ENCODE peak calls at places on chromosomes 7 and 10, in seven cellular contexts. One of them, this sample, is unnamed.

GRCh38 chr7:153301908-153302307 is 542.4 kb downstream of the ACTR3B start:
- DNase-seq in SK-N-SH: no peak
- DNase-seq in NT2/D1: no peak
- DNase-seq in fibroblast of lung: no peak
- DNase-seq in Karpas-422: no peak
- DNase-seq in mammary epithelial cell: no peak
- DNase-seq in K562: no peak
- DNase-seq in this sample: no peak

GRCh38 chr10:1156616-1156886 is 100.4 kb downstream of the WDR37 start:
- DNase-seq in SK-N-SH: no peak
- DNase-seq in NT2/D1: no peak
- DNase-seq in fibroblast of lung: no peak
- DNase-seq in Karpas-422: no peak
- DNase-seq in mammary epithelial cell: no peak
- DNase-seq in K562: no peak
- DNase-seq in this sample: no peak

GRCh38 chr10:86960003-86960862 is 1.8 kb downstream of the SNCG start:
- DNase-seq in SK-N-SH: peak; percentile 76
- DNase-seq in NT2/D1: no peak
- DNase-seq in fibroblast of lung: peak; percentile 74
- DNase-seq in Karpas-422: peak; percentile 88
- DNase-seq in mammary epithelial cell: peak; percentile 49
- DNase-seq in K562: peak; percentile 85
- DNase-seq in this sample: no peak

GRCh38 chr7:24337180-24337579 is 53.2 kb downstream of the NPY start:
- DNase-seq in SK-N-SH: no peak
- DNase-seq in NT2/D1: peak; percentile 97
- DNase-seq in fibroblast of lung: no peak
- DNase-seq in Karpas-422: no peak
- DNase-seq in mammary epithelial cell: no peak
- DNase-seq in K562: no peak
- DNase-seq in this sample: no peak

GRCh38 chr10:32957341-32958084 is 517 bp downstream of the ITGB1 start:
- DNase-seq in SK-N-SH: peak; percentile 82
- DNase-seq in NT2/D1: no peak
- DNase-seq in fibroblast of lung: no peak
- DNase-seq in Karpas-422: peak; percentile 70
- DNase-seq in mammary epithelial cell: peak; percentile 58
- DNase-seq in K562: no peak
- DNase-seq in this sample: no peak

GRCh38 chr10:31157125-31157983 is 125.7 kb upstream of the ZNF438 start:
- DNase-seq in SK-N-SH: no peak
- DNase-seq in NT2/D1: no peak
- DNase-seq in fibroblast of lung: peak; percentile 87
- DNase-seq in Karpas-422: no peak
- DNase-seq in mammary epithelial cell: no peak
- DNase-seq in K562: no peak
- DNase-seq in this sample: no peak

GRCh38 chr10:6064119-6064518 is 2.0 kb upstream of the IL2RA start:
- DNase-seq in SK-N-SH: no peak
- DNase-seq in NT2/D1: no peak
- DNase-seq in fibroblast of lung: no peak
- DNase-seq in Karpas-422: peak; percentile 28
- DNase-seq in mammary epithelial cell: no peak
- DNase-seq in K562: no peak
- DNase-seq in this sample: no peak

GRCh38 chr7:86939197-86939814 is 120.1 kb downstream of the ELAPOR2 start:
- DNase-seq in SK-N-SH: peak; percentile 36
- DNase-seq in NT2/D1: peak; percentile 50
- DNase-seq in fibroblast of lung: peak; percentile 73
- DNase-seq in Karpas-422: peak; percentile 89
- DNase-seq in mammary epithelial cell: peak; percentile 62
- DNase-seq in K562: peak; percentile 33
- DNase-seq in this sample: peak; percentile 22

GRCh38 chr10:114544045-114544659 is 113.9 kb downstream of the ABLIM1 start:
- DNase-seq in SK-N-SH: no peak
- DNase-seq in NT2/D1: no peak
- DNase-seq in fibroblast of lung: no peak
- DNase-seq in Karpas-422: peak; percentile 83
- DNase-seq in mammary epithelial cell: peak; percentile 89
- DNase-seq in K562: no peak
- DNase-seq in this sample: no peak

GRCh38 chr7:81433692-81434331 is 336.0 kb downstream of the HGF start:
- DNase-seq in SK-N-SH: no peak
- DNase-seq in NT2/D1: no peak
- DNase-seq in fibroblast of lung: no peak
- DNase-seq in Karpas-422: no peak
- DNase-seq in mammary epithelial cell: peak; percentile 46
- DNase-seq in K562: no peak
- DNase-seq in this sample: no peak

GRCh38 chr7:20200965-20201364 is 16.2 kb downstream of the MACC1 start:
- DNase-seq in SK-N-SH: no peak
- DNase-seq in NT2/D1: no peak
- DNase-seq in fibroblast of lung: no peak
- DNase-seq in Karpas-422: peak; percentile 67
- DNase-seq in mammary epithelial cell: no peak
- DNase-seq in K562: no peak
- DNase-seq in this sample: no peak

GRCh38 chr7:20198295-20198694 is 18.9 kb downstream of the MACC1 start:
- DNase-seq in SK-N-SH: no peak
- DNase-seq in NT2/D1: no peak
- DNase-seq in fibroblast of lung: no peak
- DNase-seq in Karpas-422: no peak
- DNase-seq in mammary epithelial cell: no peak
- DNase-seq in K562: no peak
- DNase-seq in this sample: no peak

GRCh38 chr7:20200361-20200760 is 16.8 kb downstream of the MACC1 start:
- DNase-seq in SK-N-SH: no peak
- DNase-seq in NT2/D1: no peak
- DNase-seq in fibroblast of lung: no peak
- DNase-seq in Karpas-422: peak; percentile 72
- DNase-seq in mammary epithelial cell: no peak
- DNase-seq in K562: no peak
- DNase-seq in this sample: no peak

GRCh38 chr7:20197837-20198236 is 19.3 kb downstream of the MACC1 start:
- DNase-seq in SK-N-SH: peak; percentile 34
- DNase-seq in NT2/D1: no peak
- DNase-seq in fibroblast of lung: no peak
- DNase-seq in Karpas-422: peak; percentile 72
- DNase-seq in mammary epithelial cell: no peak
- DNase-seq in K562: peak; percentile 39
- DNase-seq in this sample: no peak

DNA sequence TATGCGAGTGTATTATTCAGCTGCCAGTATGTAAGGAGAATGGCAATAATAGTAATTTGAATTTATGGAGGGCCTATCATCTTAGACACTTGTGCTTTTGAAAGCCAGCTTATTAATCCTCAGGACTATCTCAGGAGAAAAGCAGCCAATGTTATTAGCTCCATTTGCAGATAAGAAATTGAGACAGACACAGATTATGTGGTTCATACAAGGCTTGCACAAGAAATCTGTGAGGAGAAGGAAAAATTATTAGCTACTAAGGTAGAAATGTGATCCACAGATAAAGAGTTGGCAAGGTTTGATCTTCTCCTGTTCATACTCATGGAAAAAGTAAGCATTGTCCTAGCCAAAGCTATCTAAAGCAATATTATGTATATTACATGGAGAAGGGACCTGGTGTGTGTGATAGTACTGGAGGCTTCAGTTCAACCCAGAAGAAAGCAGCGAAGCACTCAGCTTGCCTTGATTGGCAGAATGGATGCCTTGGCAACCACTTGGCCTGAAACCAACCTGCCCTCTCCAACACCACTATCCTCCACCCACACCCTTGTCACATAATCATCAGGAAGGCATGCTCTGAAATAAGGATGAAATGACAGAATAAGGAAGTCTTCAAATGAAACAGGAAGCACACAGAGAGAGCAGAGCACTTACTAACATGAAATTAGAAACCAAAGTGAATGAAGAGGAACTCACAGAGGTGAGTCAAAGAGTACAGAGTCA is 18.0 kb downstream of the MACC1 start:
- DNase-seq in SK-N-SH: peak; percentile 13
- DNase-seq in NT2/D1: no peak
- DNase-seq in fibroblast of lung: peak; percentile 79
- DNase-seq in Karpas-422: peak; percentile 95
- DNase-seq in mammary epithelial cell: peak; percentile 92
- DNase-seq in K562: peak; percentile 18
- DNase-seq in this sample: no peak
- H3K9ac ChIP-seq in SK-N-SH: no peak overlapping the region
- H3K9ac ChIP-seq in NT2/D1: no peak overlapping the region
- H3K9ac ChIP-seq in fibroblast of lung: no peak overlapping the region
- H3K9ac ChIP-seq in Karpas-422: peak overlapping the region; percentile 64
- H3K9ac ChIP-seq in mammary epithelial cell: no peak overlapping the region
- H3K9ac ChIP-seq in K562: peak overlapping the region; percentile 6
- H3K9ac ChIP-seq in this sample: no peak overlapping the region

GRCh38 chr7:157445956-157446295 is 109.1 kb downstream of the DNAJB6 start:
- DNase-seq in SK-N-SH: no peak
- DNase-seq in NT2/D1: no peak
- DNase-seq in fibroblast of lung: no peak
- DNase-seq in Karpas-422: no peak
- DNase-seq in mammary epithelial cell: no peak
- DNase-seq in K562: no peak
- DNase-seq in this sample: no peak
- H3K9ac ChIP-seq in SK-N-SH: no peak overlapping the region
- H3K9ac ChIP-seq in NT2/D1: no peak overlapping the region
- H3K9ac ChIP-seq in fibroblast of lung: no peak overlapping the region
- H3K9ac ChIP-seq in Karpas-422: no peak overlapping the region
- H3K9ac ChIP-seq in mammary epithelial cell: no peak overlapping the region
- H3K9ac ChIP-seq in K562: no peak overlapping the region
- H3K9ac ChIP-seq in this sample: no peak overlapping the region

DNA sequence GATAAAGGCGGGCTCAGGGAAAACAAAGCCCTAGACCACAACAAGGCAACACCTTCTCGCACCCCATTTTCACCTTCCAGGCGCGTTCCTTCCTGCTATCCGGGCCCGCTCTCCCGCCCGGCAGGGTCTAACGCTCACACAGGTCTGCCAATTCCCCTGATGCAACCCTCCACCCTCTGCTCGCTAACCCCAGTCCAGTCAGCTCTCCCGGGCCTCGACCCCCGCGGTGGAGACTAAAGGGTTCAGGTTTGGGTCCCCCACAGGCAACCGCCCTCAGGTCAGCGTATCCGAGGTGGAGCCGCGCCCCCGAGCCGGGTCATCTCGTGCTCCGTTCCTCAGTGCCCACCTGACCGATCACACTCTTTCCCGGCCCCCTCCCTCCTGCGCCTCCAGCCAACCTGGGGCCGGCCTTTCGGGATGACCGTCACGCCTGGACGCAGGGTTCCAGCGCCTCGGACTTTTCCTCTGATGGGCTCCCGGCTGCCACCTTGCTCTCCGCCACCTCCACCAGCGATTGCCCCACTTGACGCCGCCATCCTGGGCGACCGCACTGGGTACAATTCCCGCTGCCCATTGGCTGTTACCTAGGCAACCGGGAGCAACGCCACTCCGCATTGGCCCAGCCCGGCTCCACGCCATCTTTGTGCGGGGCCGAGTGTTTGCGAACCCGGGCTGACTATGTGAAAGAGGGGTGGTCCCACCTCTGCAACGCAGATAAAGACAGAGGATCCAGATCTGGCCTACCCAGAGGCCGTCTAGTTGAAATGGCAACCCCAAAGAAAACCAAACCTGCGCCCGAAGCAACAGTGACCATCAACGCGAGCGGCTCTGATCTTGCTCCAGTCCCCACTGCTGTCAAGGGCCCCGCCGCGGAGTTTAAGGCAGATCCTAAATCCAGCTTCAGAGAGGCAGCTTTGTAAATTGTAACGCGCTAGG is at the start of gene MORN4:
- DNase-seq in SK-N-SH: peak; percentile 93
- DNase-seq in NT2/D1: peak; percentile 72
- DNase-seq in fibroblast of lung: peak; percentile 90
- DNase-seq in Karpas-422: no peak
- DNase-seq in mammary epithelial cell: peak; percentile 86
- DNase-seq in K562: peak; percentile 77
- DNase-seq in this sample: no peak
- H3K9ac ChIP-seq in SK-N-SH: peak within 1 kb of the TSS; percentile 78
- H3K9ac ChIP-seq in NT2/D1: peak within 1 kb of the TSS; percentile 84
- H3K9ac ChIP-seq in fibroblast of lung: peak within 1 kb of the TSS; percentile 44
- H3K9ac ChIP-seq in Karpas-422: no peak within 1 kb of the TSS
- H3K9ac ChIP-seq in mammary epithelial cell: peak within 1 kb of the TSS; percentile 68
- H3K9ac ChIP-seq in K562: peak within 1 kb of the TSS; percentile 72
- H3K9ac ChIP-seq in this sample: no peak within 1 kb of the TSS

DNA sequence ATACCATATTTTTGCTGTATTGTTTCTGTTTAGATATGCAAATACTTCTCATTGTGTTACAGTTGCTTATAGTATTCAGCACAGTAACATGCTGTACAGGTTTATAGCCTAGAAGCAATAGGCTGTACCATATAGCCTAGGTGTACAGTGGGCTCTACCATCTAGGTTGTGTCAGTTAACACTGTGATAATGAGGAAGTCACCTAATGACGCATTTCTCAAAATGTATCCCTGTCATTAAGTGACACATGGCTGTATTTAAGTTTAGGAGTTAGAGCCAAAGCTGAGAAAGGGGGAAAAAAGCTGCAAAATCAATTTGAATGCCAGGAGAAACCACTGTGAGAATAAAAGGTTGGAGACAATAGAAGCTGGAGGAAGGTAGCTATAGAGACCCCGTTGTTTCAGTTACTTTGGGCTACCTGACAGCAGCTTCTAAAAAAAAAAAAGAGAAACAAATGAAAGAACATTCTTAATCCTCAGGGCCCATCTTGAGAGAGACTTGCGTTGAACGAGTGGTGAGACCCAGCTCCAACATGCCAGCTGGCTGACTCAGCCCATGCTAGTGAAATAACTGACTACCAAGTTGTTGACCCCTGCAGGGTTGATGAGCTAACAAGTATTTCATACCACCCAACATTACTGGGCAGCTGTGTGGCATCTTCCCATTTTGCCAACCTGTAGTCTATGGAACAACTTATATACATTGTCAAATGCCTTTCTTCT is 8.7 kb downstream of the STARD3NL start:
- DNase-seq in SK-N-SH: no peak
- DNase-seq in NT2/D1: no peak
- DNase-seq in fibroblast of lung: peak; percentile 59
- DNase-seq in Karpas-422: no peak
- DNase-seq in mammary epithelial cell: peak; percentile 62
- DNase-seq in K562: no peak
- DNase-seq in this sample: no peak
- H3K9ac ChIP-seq in SK-N-SH: peak overlapping the region; percentile 12
- H3K9ac ChIP-seq in NT2/D1: no peak overlapping the region
- H3K9ac ChIP-seq in fibroblast of lung: no peak overlapping the region
- H3K9ac ChIP-seq in Karpas-422: no peak overlapping the region
- H3K9ac ChIP-seq in mammary epithelial cell: no peak overlapping the region
- H3K9ac ChIP-seq in K562: no peak overlapping the region
- H3K9ac ChIP-seq in this sample: no peak overlapping the region

DNA sequence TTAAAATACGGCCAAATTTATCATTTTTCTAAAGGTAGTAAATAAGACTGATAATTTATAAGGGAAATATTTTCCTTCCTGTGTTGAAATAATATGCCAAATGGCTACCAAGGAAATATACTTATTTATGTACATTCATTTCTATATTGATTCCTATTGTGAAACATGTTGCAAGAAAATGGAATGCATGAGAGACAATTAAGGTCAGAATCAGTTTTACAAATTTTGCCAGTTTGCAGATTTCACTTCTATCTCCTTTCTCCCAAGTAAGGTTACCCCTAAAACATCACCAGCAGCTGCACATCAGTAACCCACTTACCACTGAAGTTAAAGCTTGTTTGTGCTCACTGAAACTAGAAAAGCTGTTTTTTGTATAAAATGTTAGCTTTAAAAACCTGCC is 19.2 kb upstream of the REEP3 start:
- DNase-seq in SK-N-SH: no peak
- DNase-seq in NT2/D1: no peak
- DNase-seq in fibroblast of lung: no peak
- DNase-seq in Karpas-422: no peak
- DNase-seq in mammary epithelial cell: no peak
- DNase-seq in K562: no peak
- DNase-seq in this sample: no peak
- H3K9ac ChIP-seq in SK-N-SH: no peak overlapping the region
- H3K9ac ChIP-seq in NT2/D1: no peak overlapping the region
- H3K9ac ChIP-seq in fibroblast of lung: no peak overlapping the region
- H3K9ac ChIP-seq in Karpas-422: no peak overlapping the region
- H3K9ac ChIP-seq in mammary epithelial cell: no peak overlapping the region
- H3K9ac ChIP-seq in K562: no peak overlapping the region
- H3K9ac ChIP-seq in this sample: no peak overlapping the region